ENCODE peak calls at places on chromosomes 16 and 17, in six cellular contexts. One of them, this sample, is unnamed.

GRCh38 chr16:16000685-16001084 is 51.3 kb downstream of the ABCC1 start:
- DNase-seq in NCI-H1930: no peak
- DNase-seq in Caco-2: no peak
- DNase-seq in fibroblast of lung: no peak
- DNase-seq in CD8-positive, alpha-beta T cell: no peak
- DNase-seq in foreskin keratinocyte: no peak
- DNase-seq in this sample: no peak

GRCh38 chr17:40596261-40596919 is 31.1 kb upstream of the CCR7 start:
- DNase-seq in NCI-H1930: no peak
- DNase-seq in Caco-2: peak; percentile 69
- DNase-seq in fibroblast of lung: peak; percentile 7
- DNase-seq in CD8-positive, alpha-beta T cell: no peak
- DNase-seq in foreskin keratinocyte: no peak
- DNase-seq in this sample: peak; percentile 54

GRCh38 chr17:39114744-39115534 is 36.5 kb downstream of the PLXDC1 start:
- DNase-seq in NCI-H1930: no peak
- DNase-seq in Caco-2: no peak
- DNase-seq in fibroblast of lung: peak; percentile 25
- DNase-seq in CD8-positive, alpha-beta T cell: no peak
- DNase-seq in foreskin keratinocyte: no peak
- DNase-seq in this sample: no peak

GRCh38 chr16:89863741-89864391 is 9.5 kb upstream of the TCF25 start:
- DNase-seq in NCI-H1930: no peak
- DNase-seq in Caco-2: no peak
- DNase-seq in fibroblast of lung: peak; percentile 14
- DNase-seq in CD8-positive, alpha-beta T cell: peak; percentile 62
- DNase-seq in foreskin keratinocyte: peak; percentile 56
- DNase-seq in this sample: peak; percentile 86

GRCh38 chr16:87227651-87228015 is 89.6 kb downstream of the C16orf95 start:
- DNase-seq in NCI-H1930: no peak
- DNase-seq in Caco-2: no peak
- DNase-seq in fibroblast of lung: peak; percentile 39
- DNase-seq in CD8-positive, alpha-beta T cell: no peak
- DNase-seq in foreskin keratinocyte: no peak
- DNase-seq in this sample: no peak

GRCh38 chr17:60766778-60767190 is 89.1 kb downstream of the BCAS3 start:
- DNase-seq in NCI-H1930: no peak
- DNase-seq in Caco-2: peak; percentile 24
- DNase-seq in fibroblast of lung: no peak
- DNase-seq in CD8-positive, alpha-beta T cell: no peak
- DNase-seq in foreskin keratinocyte: no peak
- DNase-seq in this sample: peak; percentile 44

GRCh38 chr17:15384142-15384803 is 42.9 kb upstream of the TEKT3 start:
- DNase-seq in NCI-H1930: no peak
- DNase-seq in Caco-2: no peak
- DNase-seq in fibroblast of lung: peak; percentile 77
- DNase-seq in CD8-positive, alpha-beta T cell: no peak
- DNase-seq in foreskin keratinocyte: no peak
- DNase-seq in this sample: no peak

GRCh38 chr16:6124136-6124535 is 1026.5 kb upstream of the EEF2KMT start:
- DNase-seq in NCI-H1930: no peak
- DNase-seq in Caco-2: no peak
- DNase-seq in fibroblast of lung: no peak
- DNase-seq in CD8-positive, alpha-beta T cell: no peak
- DNase-seq in foreskin keratinocyte: no peak
- DNase-seq in this sample: no peak

GRCh38 chr17:75504347-75505151 is 10.8 kb downstream of the CASKIN2 start:
- DNase-seq in NCI-H1930: no peak
- DNase-seq in Caco-2: peak; percentile 70
- DNase-seq in fibroblast of lung: no peak
- DNase-seq in CD8-positive, alpha-beta T cell: peak; percentile 69
- DNase-seq in foreskin keratinocyte: no peak
- DNase-seq in this sample: peak; percentile 57

GRCh38 chr16:2518823-2519710 is 1.1 kb upstream of the AMDHD2 start:
- DNase-seq in NCI-H1930: no peak
- DNase-seq in Caco-2: no peak
- DNase-seq in fibroblast of lung: no peak
- DNase-seq in CD8-positive, alpha-beta T cell: no peak
- DNase-seq in foreskin keratinocyte: no peak
- DNase-seq in this sample: no peak

GRCh38 chr16:55968221-55968620 is 93.0 kb upstream of the CES5A start:
- DNase-seq in NCI-H1930: no peak
- DNase-seq in Caco-2: no peak
- DNase-seq in fibroblast of lung: no peak
- DNase-seq in CD8-positive, alpha-beta T cell: no peak
- DNase-seq in foreskin keratinocyte: no peak
- DNase-seq in this sample: no peak

GRCh38 chr16:62950351-62950750 is 914.1 kb upstream of the CDH8 start:
- DNase-seq in NCI-H1930: no peak
- DNase-seq in Caco-2: no peak
- DNase-seq in fibroblast of lung: no peak
- DNase-seq in CD8-positive, alpha-beta T cell: no peak
- DNase-seq in foreskin keratinocyte: no peak
- DNase-seq in this sample: no peak